ENCODE peak calls at places on chromosomes 2 and 18, in six cellular contexts. B, I, D, C, G and S are unnamed samples.

GRCh38 chr2:48328159-48328816 is 201.7 kb upstream of the STON1 start:
- DNase-seq in B (no peak), I (no peak), D (peak), C (no peak), G (no peak), S (no peak)

GRCh38 chr2:202172439-202173191 is 65.8 kb downstream of the SUMO1 start:
- DNase-seq in B (peak), I (peak), D (no peak), C (peak), G (no peak), S (peak)

GRCh38 chr2:199771948-199772692 is 78.9 kb downstream of the FTCDNL1 start:
- DNase-seq in B (no peak), I (no peak), D (no peak), C (no peak), G (no peak), S (no peak)

GRCh38 chr2:178195390-178196166 is 1.3 kb downstream of the OSBPL6 start:
- DNase-seq in B (no peak), I (no peak), D (no peak), C (no peak), G (no peak), S (no peak)

GRCh38 chr2:179677148-179677688 is 184.2 kb downstream of the ZNF385B start:
- DNase-seq in B (no peak), I (no peak), D (no peak), C (peak), G (no peak), S (peak)

GRCh38 chr2:9332853-9333245 is 90.5 kb downstream of the ITGB1BP1 start:
- DNase-seq in B (no peak), I (no peak), D (no peak), C (no peak), G (no peak), S (no peak)

GRCh38 chr18:59605633-59606192 is 91.5 kb downstream of the CCBE1 start:
- DNase-seq in B (no peak), I (no peak), D (no peak), C (no peak), G (no peak), S (no peak)

GRCh38 chr18:48098007-48098406 is 167.5 kb upstream of the SMAD2 start:
- DNase-seq in B (no peak), I (no peak), D (no peak), C (no peak), G (no peak), S (no peak)

GRCh38 chr18:41513438-41513837 is 441.6 kb upstream of the PIK3C3 start:
- DNase-seq in B (no peak), I (no peak), D (peak), C (no peak), G (no peak), S (no peak)

GRCh38 chr2:130251520-130251864 is 53.3 kb upstream of the TUBA3E start:
- DNase-seq in B (no peak), I (no peak), D (no peak), C (no peak), G (peak), S (no peak)

GRCh38 chr2:156532989-156533388 is 96.8 kb downstream of the GPD2 start:
- DNase-seq in B (no peak), I (no peak), D (no peak), C (no peak), G (no peak), S (no peak)

GRCh38 chr2:130890941-130891669 is 54.4 kb downstream of the ARHGEF4 start:
- DNase-seq in B (no peak), I (no peak), D (no peak), C (no peak), G (no peak), S (no peak)

GRCh38 chr18:44729631-44730101 is 49.0 kb downstream of the SETBP1 start:
- DNase-seq in B (peak), I (no peak), D (no peak), C (no peak), G (no peak), S (no peak)

GRCh38 chr2:219507555-219508443 is 6.5 kb upstream of the ASIC4 start:
- DNase-seq in B (no peak), I (no peak), D (peak), C (no peak), G (no peak), S (no peak)

GRCh38 chr2:14960686-14961324 is 328.3 kb downstream of the LRATD1 start:
- DNase-seq in B (no peak), I (no peak), D (no peak), C (no peak), G (no peak), S (no peak)

GRCh38 chr2:64859208-64860161 is 129.7 kb upstream of the SLC1A4 start:
- DNase-seq in B (no peak), I (peak), D (no peak), C (peak), G (no peak), S (peak)